ENCODE peak calls at places on chromosomes 7 and 10, in four cellular contexts. One of them, this sample, is unnamed.

GRCh38 chr7:141071260-141071854 is 2.5 kb upstream of the TMEM178B start:
- DNase-seq in NCI-H510A treated with DMSO at 0.1 percent for 48 hours: peak; percentile 46
- DNase-seq in osteoblast: peak; percentile 80
- DNase-seq in kidney epithelial cell: no peak
- DNase-seq in this sample: peak; percentile 65

GRCh38 chr7:141344153-141344935 is 206.9 kb upstream of the AGK start:
- DNase-seq in NCI-H510A treated with DMSO at 0.1 percent for 48 hours: no peak
- DNase-seq in osteoblast: no peak
- DNase-seq in kidney epithelial cell: no peak
- DNase-seq in this sample: no peak

GRCh38 chr10:4176500-4177281 is 391.7 kb upstream of the KLF6 start:
- DNase-seq in NCI-H510A treated with DMSO at 0.1 percent for 48 hours: no peak
- DNase-seq in osteoblast: no peak
- DNase-seq in kidney epithelial cell: no peak
- DNase-seq in this sample: no peak

GRCh38 chr7:96187735-96188622 is 133.9 kb downstream of the SLC25A13 start:
- DNase-seq in NCI-H510A treated with DMSO at 0.1 percent for 48 hours: no peak
- DNase-seq in osteoblast: no peak
- DNase-seq in kidney epithelial cell: no peak
- DNase-seq in this sample: no peak

GRCh38 chr7:81195033-81195432 is 276.2 kb upstream of the SEMA3C start:
- DNase-seq in NCI-H510A treated with DMSO at 0.1 percent for 48 hours: no peak
- DNase-seq in osteoblast: no peak
- DNase-seq in kidney epithelial cell: no peak
- DNase-seq in this sample: no peak

GRCh38 chr7:44063547-44063893 is 1.8 kb downstream of the PGAM2 start:
- DNase-seq in NCI-H510A treated with DMSO at 0.1 percent for 48 hours: no peak
- DNase-seq in osteoblast: no peak
- DNase-seq in kidney epithelial cell: no peak
- DNase-seq in this sample: peak; percentile 15

GRCh38 chr7:124764847-124765400 is 668 bp downstream of the GPR37 start:
- DNase-seq in NCI-H510A treated with DMSO at 0.1 percent for 48 hours: peak; percentile 7
- DNase-seq in osteoblast: peak; percentile 68
- DNase-seq in kidney epithelial cell: no peak
- DNase-seq in this sample: peak; percentile 5

GRCh38 chr10:26557641-26558014 is 119.5 kb downstream of the APBB1IP start:
- DNase-seq in NCI-H510A treated with DMSO at 0.1 percent for 48 hours: no peak
- DNase-seq in osteoblast: peak; percentile 87
- DNase-seq in kidney epithelial cell: no peak
- DNase-seq in this sample: no peak

GRCh38 chr10:113895018-113895417 is 40.6 kb downstream of the NHLRC2 start:
- DNase-seq in NCI-H510A treated with DMSO at 0.1 percent for 48 hours: no peak
- DNase-seq in osteoblast: peak; percentile 31
- DNase-seq in kidney epithelial cell: peak; percentile 28
- DNase-seq in this sample: no peak

GRCh38 chr7:144256112-144256511 is 8.5 kb downstream of the OR2A7 start:
- DNase-seq in NCI-H510A treated with DMSO at 0.1 percent for 48 hours: no peak
- DNase-seq in osteoblast: no peak
- DNase-seq in kidney epithelial cell: no peak
- DNase-seq in this sample: no peak

GRCh38 chr10:11232222-11232961 is 214.7 kb downstream of the CELF2 start:
- DNase-seq in NCI-H510A treated with DMSO at 0.1 percent for 48 hours: no peak
- DNase-seq in osteoblast: no peak
- DNase-seq in kidney epithelial cell: no peak
- DNase-seq in this sample: no peak

This sample was measured in adrenal gland.